ENCODE peak calls at places on chromosomes 6 and 20, in nine cellular contexts. B, C, J, U, V, L, S, G and H are unnamed samples.

GRCh38 chr6:125611573-125612399 is 137.6 kb upstream of the HEY2 start:
- DNase-seq in B (no peak), C (no peak), J (no peak), U (no peak), V (no peak), L (no peak), S (peak; percentile 82), G (no peak), H (peak; percentile 43)

GRCh38 chr20:6767536-6768227 is at the start of gene BMP2:
- DNase-seq in B (peak; percentile 91), C (peak; percentile 67), J (peak; percentile 72), U (peak; percentile 20), V (peak; percentile 28), L (peak; percentile 50), S (peak; percentile 16), G (peak; percentile 48), H (no peak)

GRCh38 chr6:4319992-4320683 is 184.8 kb upstream of the ECI2 start:
- DNase-seq in B (no peak), C (no peak), J (no peak), U (no peak), V (peak; percentile 83), L (peak; percentile 65), S (peak; percentile 53), G (no peak), H (no peak)

GRCh38 chr6:134729590-134729989 is 220.3 kb downstream of the ALDH8A1 start:
- DNase-seq in B (no peak), C (no peak), J (no peak), U (no peak), V (no peak), L (peak; percentile 29), S (no peak), G (no peak), H (no peak)

GRCh38 chr20:23195635-23196034 is 109.5 kb upstream of the CD93 start:
- DNase-seq in B (no peak), C (no peak), J (no peak), U (no peak), V (no peak), L (no peak), S (no peak), G (no peak), H (no peak)

GRCh38 chr6:53771780-53772624 is 22.8 kb upstream of the LRRC1 start:
- DNase-seq in B (no peak), C (no peak), J (no peak), U (no peak), V (peak; percentile 15), L (peak; percentile 83), S (peak; percentile 75), G (no peak), H (no peak)

GRCh38 chr20:63320616-63321147 is 27.7 kb downstream of the COL20A1 start:
- DNase-seq in B (no peak), C (peak; percentile 37), J (no peak), U (peak; percentile 19), V (no peak), L (no peak), S (no peak), G (no peak), H (no peak)

GRCh38 chr20:1818895-1819294 is 76.3 kb upstream of the SIRPA start:
- DNase-seq in B (no peak), C (no peak), J (no peak), U (no peak), V (no peak), L (no peak), S (no peak), G (no peak), H (no peak)

GRCh38 chr6:100455230-100456124 is 9.2 kb downstream of the SIM1 start:
- DNase-seq in B (no peak), C (no peak), J (peak; percentile 28), U (no peak), V (no peak), L (no peak), S (no peak), G (no peak), H (peak; percentile 85)

GRCh38 chr6:12313992-12314589 is 23.9 kb downstream of the EDN1 start:
- DNase-seq in B (no peak), C (no peak), J (peak; percentile 38), U (no peak), V (peak; percentile 96), L (peak; percentile 35), S (no peak), G (no peak), H (peak; percentile 85)

GRCh38 chr6:154318711-154319110 is 37.9 kb downstream of the IPCEF1 start:
- DNase-seq in B (no peak), C (no peak), J (no peak), U (no peak), V (no peak), L (peak; percentile 21), S (no peak), G (no peak), H (no peak)

GRCh38 chr6:138336221-138336620 is 41.5 kb upstream of the SMIM28 start:
- DNase-seq in B (no peak), C (no peak), J (no peak), U (no peak), V (no peak), L (no peak), S (no peak), G (peak; percentile 90), H (no peak)

GRCh38 chr6:144952456-144953240 is 667.5 kb downstream of the UTRN start:
- DNase-seq in B (no peak), C (no peak), J (no peak), U (no peak), V (no peak), L (no peak), S (no peak), G (no peak), H (no peak)

GRCh38 chr6:17894905-17895304 is 92.5 kb downstream of the KIF13A start:
- DNase-seq in B (no peak), C (no peak), J (no peak), U (no peak), V (no peak), L (no peak), S (no peak), G (no peak), H (no peak)

GRCh38 chr6:6781877-6782236 is 193.3 kb downstream of the LY86 start:
- DNase-seq in B (no peak), C (no peak), J (no peak), U (no peak), V (no peak), L (no peak), S (no peak), G (no peak), H (no peak)

GRCh38 chr6:4732691-4733315 is 43.4 kb upstream of the CDYL start:
- DNase-seq in B (peak; percentile 61), C (no peak), J (peak; percentile 41), U (peak; percentile 32), V (peak; percentile 93), L (peak; percentile 95), S (peak; percentile 96), G (peak; percentile 41), H (peak; percentile 88)

GRCh38 chr6:110728501-110728900 is 86.8 kb downstream of the CDK19 start:
- DNase-seq in B (no peak), C (no peak), J (no peak), U (no peak), V (no peak), L (no peak), S (no peak), G (no peak), H (no peak)

GRCh38 chr20:61290721-61291120 is 38.7 kb downstream of the CDH4 start:
- DNase-seq in B (no peak), C (no peak), J (no peak), U (no peak), V (no peak), L (no peak), S (no peak), G (no peak), H (no peak)
- H3K27me3 ChIP-seq in B (no peaks in the 10 kb centered on the region), C (no peaks in the 10 kb centered on the region), J (no peaks in the 10 kb centered on the region), U (no peaks in the 10 kb centered on the region), V (peaks cover 15% of the 10 kb centered on the region), L (no peaks in the 10 kb centered on the region), S (no peaks in the 10 kb centered on the region), G (no peaks in the 10 kb centered on the region), H (no peaks in the 10 kb centered on the region)

DNA sequence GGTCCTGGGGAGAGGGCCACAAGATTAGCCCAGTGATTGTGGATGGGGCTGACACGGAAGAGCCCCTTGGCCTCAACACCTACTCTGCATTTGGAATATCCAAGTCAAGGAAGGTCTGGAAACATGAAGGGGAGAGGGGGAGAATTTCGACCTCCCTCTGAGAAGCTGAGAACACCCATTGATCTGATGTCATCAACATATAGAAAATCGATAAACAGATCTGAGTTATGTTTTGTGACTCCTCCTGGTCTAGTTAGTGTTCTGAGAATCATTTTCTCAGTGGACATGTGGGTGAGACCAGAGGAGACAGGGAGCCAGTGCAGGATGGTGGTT is 108.0 kb downstream of the SLC22A3 start:
- DNase-seq in B (no peak), C (no peak), J (no peak), U (no peak), V (no peak), L (no peak), S (no peak), G (no peak), H (no peak)
- TF ChIP-seq CTCF in B (no peak), C (no peak), J (no peak), U (no peak), V (no peak), L (no peak), S (no peak), G (no peak), H (no peak)

GRCh38 chr6:32938494-32938893 is 2.3 kb downstream of the HLA-DMB start:
- DNase-seq in B (no peak), C (no peak), J (no peak), U (no peak), V (no peak), L (no peak), S (no peak), G (no peak), H (no peak)

GRCh38 chr6:32942555-32942954 is 1.7 kb upstream of the HLA-DMB start:
- DNase-seq in B (no peak), C (no peak), J (no peak), U (no peak), V (no peak), L (no peak), S (no peak), G (no peak), H (no peak)

GRCh38 chr6:32941412-32941784 is 570 bp upstream of the HLA-DMB start:
- DNase-seq in B (no peak), C (no peak), J (peak; percentile 32), U (no peak), V (no peak), L (no peak), S (no peak), G (no peak), H (peak; percentile 63)

GRCh38 chr6:32943864-32944263 is 3.0 kb upstream of the HLA-DMB start:
- DNase-seq in B (no peak), C (no peak), J (no peak), U (no peak), V (no peak), L (no peak), S (no peak), G (no peak), H (no peak)

GRCh38 chr6:32940656-32941411 is at the start of gene HLA-DMB:
- DNase-seq in B (peak; percentile 89), C (peak; percentile 56), J (peak; percentile 61), U (no peak), V (peak; percentile 82), L (peak; percentile 73), S (peak; percentile 58), G (no peak), H (peak; percentile 72)
- H3K27me3 ChIP-seq in B (peaks cover 27% of the 10 kb centered on the region), C (no peaks in the 10 kb centered on the region), J (no peaks in the 10 kb centered on the region), U (no peaks in the 10 kb centered on the region), V (peaks cover 29% of the 10 kb centered on the region), L (peaks cover 7% of the 10 kb centered on the region), S (peaks cover 16% of the 10 kb centered on the region), G (peaks cover 27% of the 10 kb centered on the region), H (peaks cover 27% of the 10 kb centered on the region)

GRCh38 chr20:36270744-36271638 is 34.7 kb downstream of the AAR2 start:
- DNase-seq in B (no peak), C (no peak), J (no peak), U (no peak), V (no peak), L (no peak), S (no peak), G (no peak), H (no peak)
- TF ChIP-seq CTCF in B (no peak), C (no peak), J (no peak), U (no peak), V (no peak), L (no peak), S (no peak), G (no peak), H (no peak)